ENCODE peak calls at places on chromosomes 3 and 15, in five cellular contexts. O is colonic mucosa, G is fibroblast of mammary gland, A is PC-3, X is BE2C. C is an unnamed sample.

GRCh38 chr3:186719945-186720739 is 3.0 kb downstream of the KNG1 start:
- DNase-seq in O (no peak), G (no peak), A (no peak), X (peak; percentile 25), C (no peak)

GRCh38 chr15:72375501-72375845 is 341 bp downstream of the HEXA start:
- DNase-seq in O (peak; percentile 69), G (no peak), A (no peak), X (no peak), C (no peak)

GRCh38 chr15:77107531-77108355 is 36.8 kb upstream of the TSPAN3 start:
- DNase-seq in O (peak; percentile 58), G (peak; percentile 59), A (peak; percentile 69), X (peak; percentile 71), C (peak; percentile 63)

GRCh38 chr15:40737048-40737447 is 18.0 kb downstream of the RMDN3 start:
- DNase-seq in O (no peak), G (no peak), A (peak; percentile 28), X (no peak), C (no peak)

GRCh38 chr15:37877851-37878577 is 56.4 kb upstream of the TMCO5A start:
- DNase-seq in O (no peak), G (peak; percentile 83), A (peak; percentile 91), X (no peak), C (peak; percentile 83)

GRCh38 chr15:25247418-25248030 is 191.3 kb downstream of the UBE3A start:
- DNase-seq in O (peak; percentile 9), G (no peak), A (no peak), X (no peak), C (no peak)

GRCh38 chr15:82936966-82937647 is 15.4 kb downstream of the HOMER2 start:
- DNase-seq in O (no peak), G (peak; percentile 25), A (peak; percentile 93), X (no peak), C (no peak)

GRCh38 chr3:161405087-161405486 is 33.8 kb upstream of the SPTSSB start:
- DNase-seq in O (no peak), G (no peak), A (no peak), X (no peak), C (no peak)

GRCh38 chr3:23487015-23487414 is 283.9 kb downstream of the UBE2E2 start:
- DNase-seq in O (no peak), G (no peak), A (no peak), X (no peak), C (no peak)

GRCh38 chr3:45906681-45907220 is 20.4 kb downstream of the CCR9 start:
- DNase-seq in O (no peak), G (peak; percentile 81), A (peak; percentile 63), X (no peak), C (peak; percentile 77)

GRCh38 chr3:49799761-49800160 is at the start of gene CDHR4:
- DNase-seq in O (no peak), G (peak; percentile 81), A (peak; percentile 83), X (no peak), C (peak; percentile 85)

GRCh38 chr15:66758844-66759243 is 56.8 kb downstream of the SMAD6 start:
- DNase-seq in O (no peak), G (no peak), A (peak; percentile 65), X (no peak), C (no peak)

GRCh38 chr15:101118615-101119014 is 133.2 kb downstream of the CHSY1 start:
- DNase-seq in O (no peak), G (no peak), A (no peak), X (no peak), C (no peak)

GRCh38 chr3:60609446-60609845 is 641.8 kb downstream of the FHIT start:
- DNase-seq in O (no peak), G (peak; percentile 20), A (peak; percentile 35), X (no peak), C (no peak)

GRCh38 chr3:58628823-58629562 is 37.6 kb downstream of the FAM3D start:
- DNase-seq in O (peak; percentile 72), G (peak; percentile 99), A (peak; percentile 97), X (no peak), C (peak; percentile 99)

DNA sequence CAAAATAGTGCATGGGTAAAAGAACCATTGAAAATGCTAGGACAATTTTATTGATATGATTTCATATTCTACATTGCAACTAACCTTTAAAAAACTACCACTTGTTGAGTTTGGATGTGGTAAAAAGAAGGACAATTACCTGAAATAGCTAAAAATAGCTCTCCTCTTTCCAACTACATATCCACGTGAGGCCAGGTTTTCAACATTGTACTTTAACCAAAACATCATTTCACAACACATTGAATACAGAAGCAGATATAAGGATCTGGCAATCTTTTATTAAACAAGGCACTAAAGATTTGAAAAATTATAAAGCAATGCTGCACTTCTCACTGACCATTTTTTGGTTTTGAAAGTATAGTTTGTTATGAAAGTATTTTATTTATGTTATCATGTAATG is 28.1 kb upstream of the MRPL3 start:
- DNase-seq in O (no peak), G (no peak), A (no peak), X (no peak), C (no peak)
- H3K4me3 ChIP-seq in O (no peak overlapping the region), G (no peak overlapping the region), A (no peak overlapping the region), X (no peak overlapping the region), C (no peak overlapping the region)

GRCh38 chr3:165895919-165896318 is 58.7 kb upstream of the BCHE start:
- DNase-seq in O (no peak), G (peak; percentile 6), A (peak; percentile 51), X (peak; percentile 74), C (no peak)
- TF ChIP-seq CTCF in O (no peak), G (peak; percentile 28), A (peak; percentile 82), X (peak; percentile 71), C (no peak)

DNA sequence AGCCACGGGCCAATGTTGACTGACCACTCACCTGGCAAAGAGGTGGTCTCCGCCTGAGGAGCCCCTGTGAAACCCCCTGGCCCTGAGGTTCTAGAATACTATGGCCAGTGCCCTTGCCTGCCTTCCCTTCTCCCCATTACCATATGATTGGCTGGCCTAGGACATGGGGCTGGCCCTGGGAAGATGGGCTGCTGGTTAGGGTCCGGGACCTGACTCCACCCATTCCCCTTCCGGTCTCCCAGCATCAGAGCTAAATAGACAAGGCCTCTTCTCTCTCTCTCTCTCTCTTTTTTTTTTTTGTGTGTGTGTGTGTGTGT is 3.8 kb downstream of the CSK start:
- DNase-seq in O (no peak), G (no peak), A (no peak), X (no peak), C (no peak)
- H3K4me3 ChIP-seq in O (no peak overlapping the region), G (no peak overlapping the region), A (no peak overlapping the region), X (no peak overlapping the region), C (no peak overlapping the region)

GRCh38 chr3:111080357-111080937 is 8.8 kb downstream of the NECTIN3 start:
- DNase-seq in O (no peak), G (peak; percentile 68), A (peak; percentile 70), X (no peak), C (peak; percentile 71)
- TF ChIP-seq CTCF in O (peak; percentile 39), G (peak; percentile 63), A (peak; percentile 75), X (peak; percentile 54), C (peak; percentile 64)

GRCh38 chr15:47185222-47185800 is 532.0 kb upstream of the SEMA6D start:
- DNase-seq in O (no peak), G (no peak), A (no peak), X (no peak), C (no peak)
- H3K4me3 ChIP-seq in O (no peak overlapping the region), G (no peak overlapping the region), A (peak overlapping the region; percentile 57), X (peak overlapping the region; percentile 64), C (no peak overlapping the region)

DNA sequence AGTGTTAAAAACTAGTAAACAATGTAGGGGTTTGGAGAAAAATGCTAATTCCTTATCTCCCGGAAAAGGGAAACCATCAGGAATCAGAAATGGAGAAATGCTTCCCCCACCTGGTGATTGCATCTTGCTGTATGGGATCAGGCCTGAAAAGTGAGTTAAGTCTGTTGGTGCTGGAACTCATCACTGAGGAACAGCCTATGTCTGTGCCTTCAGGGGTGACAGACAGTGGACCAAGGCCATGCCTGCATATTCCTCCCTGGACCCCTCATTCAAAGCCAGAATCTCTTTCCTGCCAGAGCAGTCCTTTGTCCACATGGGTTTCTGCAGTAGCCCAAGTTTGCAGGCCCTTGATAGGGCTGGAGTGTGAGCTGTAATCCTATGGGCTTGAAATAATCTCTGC is 160.8 kb upstream of the CTDSPL start:
- DNase-seq in O (peak; percentile 25), G (peak; percentile 25), A (peak; percentile 38), X (peak; percentile 4), C (peak; percentile 29)
- TF ChIP-seq CTCF in O (no peak), G (peak; percentile 27), A (peak; percentile 47), X (peak; percentile 41), C (peak; percentile 23)

GRCh38 chr3:13303410-13303809 is 116.7 kb downstream of the NUP210 start:
- DNase-seq in O (no peak), G (no peak), A (no peak), X (no peak), C (peak; percentile 20)

GRCh38 chr3:13299531-13300155 is 120.5 kb downstream of the NUP210 start:
- DNase-seq in O (no peak), G (no peak), A (no peak), X (no peak), C (no peak)

GRCh38 chr3:13300546-13301294 is 119.4 kb downstream of the NUP210 start:
- DNase-seq in O (no peak), G (no peak), A (no peak), X (no peak), C (no peak)

GRCh38 chr3:13305623-13306022 is 114.5 kb downstream of the NUP210 start:
- DNase-seq in O (no peak), G (no peak), A (no peak), X (no peak), C (no peak)

GRCh38 chr3:13301295-13301987 is 118.7 kb downstream of the NUP210 start:
- DNase-seq in O (no peak), G (peak; percentile 62), A (peak; percentile 82), X (peak; percentile 33), C (peak; percentile 79)
- H3K4me3 ChIP-seq in O (no peak overlapping the region), G (no peak overlapping the region), A (no peak overlapping the region), X (no peak overlapping the region), C (no peak overlapping the region)